ENCODE peak calls at places on chromosomes 3 and 15, in five cellular contexts. One of them, this sample, is unnamed.

GRCh38 chr15:26892119-26892518 is 25.3 kb downstream of the GABRA5 start:
- ATAC-seq in A549: no peak
- ATAC-seq in body of pancreas: no peak
- ATAC-seq in heart left ventricle: no peak
- ATAC-seq in IMR-90: no peak
- ATAC-seq in this sample: no peak

GRCh38 chr15:44289352-44289790 is 852 bp downstream of the GOLM2 start:
- ATAC-seq in A549: no peak
- ATAC-seq in body of pancreas: no peak
- ATAC-seq in heart left ventricle: no peak
- ATAC-seq in IMR-90: no peak
- ATAC-seq in this sample: no peak

GRCh38 chr15:44910981-44911625 is 45.4 kb upstream of the TERB2 start:
- ATAC-seq in A549: no peak
- ATAC-seq in body of pancreas: no peak
- ATAC-seq in heart left ventricle: no peak
- ATAC-seq in IMR-90: no peak
- ATAC-seq in this sample: no peak

GRCh38 chr3:171178714-171179113 is 152.2 kb upstream of the SLC2A2 start:
- ATAC-seq in A549: no peak
- ATAC-seq in body of pancreas: no peak
- ATAC-seq in heart left ventricle: no peak
- ATAC-seq in IMR-90: no peak
- ATAC-seq in this sample: no peak

GRCh38 chr15:62962101-62962995 is 80.2 kb upstream of the TPM1 start:
- ATAC-seq in A549: no peak
- ATAC-seq in body of pancreas: no peak
- ATAC-seq in heart left ventricle: peak
- ATAC-seq in IMR-90: no peak
- ATAC-seq in this sample: no peak

GRCh38 chr15:64112904-64113303 is 17.1 kb downstream of the SNX1 start:
- ATAC-seq in A549: no peak
- ATAC-seq in body of pancreas: no peak
- ATAC-seq in heart left ventricle: no peak
- ATAC-seq in IMR-90: peak
- ATAC-seq in this sample: peak

GRCh38 chr3:10232138-10232537 is 16.1 kb upstream of the TATDN2 start:
- ATAC-seq in A549: no peak
- ATAC-seq in body of pancreas: no peak
- ATAC-seq in heart left ventricle: peak
- ATAC-seq in IMR-90: no peak
- ATAC-seq in this sample: no peak

GRCh38 chr3:158539414-158540014 is 31.5 kb upstream of the MLF1 start:
- ATAC-seq in A549: peak
- ATAC-seq in body of pancreas: no peak
- ATAC-seq in heart left ventricle: no peak
- ATAC-seq in IMR-90: peak
- ATAC-seq in this sample: no peak

GRCh38 chr3:176275113-176275512 is 922.2 kb downstream of the TBL1XR1 start:
- ATAC-seq in A549: no peak
- ATAC-seq in body of pancreas: no peak
- ATAC-seq in heart left ventricle: no peak
- ATAC-seq in IMR-90: no peak
- ATAC-seq in this sample: no peak

GRCh38 chr3:128973988-128974564 is 19.8 kb downstream of the CFAP92 start:
- ATAC-seq in A549: no peak
- ATAC-seq in body of pancreas: no peak
- ATAC-seq in heart left ventricle: no peak
- ATAC-seq in IMR-90: no peak
- ATAC-seq in this sample: no peak

GRCh38 chr15:78909160-78909695 is 35.6 kb downstream of the CTSH start:
- ATAC-seq in A549: no peak
- ATAC-seq in body of pancreas: no peak
- ATAC-seq in heart left ventricle: no peak
- ATAC-seq in IMR-90: no peak
- ATAC-seq in this sample: no peak

GRCh38 chr3:172216267-172216666 is 176.9 kb downstream of the FNDC3B start:
- ATAC-seq in A549: no peak
- ATAC-seq in body of pancreas: no peak
- ATAC-seq in heart left ventricle: no peak
- ATAC-seq in IMR-90: no peak
- ATAC-seq in this sample: no peak

GRCh38 chr3:170614214-170614966 is 28.5 kb upstream of the SLC7A14 start:
- ATAC-seq in A549: peak
- ATAC-seq in body of pancreas: peak
- ATAC-seq in heart left ventricle: peak
- ATAC-seq in IMR-90: peak
- ATAC-seq in this sample: peak

GRCh38 chr3:122577409-122578028 is at the start of gene PARP15:
- ATAC-seq in A549: no peak
- ATAC-seq in body of pancreas: no peak
- ATAC-seq in heart left ventricle: peak
- ATAC-seq in IMR-90: no peak
- ATAC-seq in this sample: peak

GRCh38 chr3:158770254-158771017 is 31.4 kb upstream of the MFSD1 start:
- ATAC-seq in A549: no peak
- ATAC-seq in body of pancreas: no peak
- ATAC-seq in heart left ventricle: no peak
- ATAC-seq in IMR-90: peak
- ATAC-seq in this sample: no peak

GRCh38 chr3:65950340-65951326 is 88.1 kb downstream of the MAGI1 start:
- ATAC-seq in A549: no peak
- ATAC-seq in body of pancreas: no peak
- ATAC-seq in heart left ventricle: no peak
- ATAC-seq in IMR-90: no peak
- ATAC-seq in this sample: no peak

GRCh38 chr3:12959395-12959794 is 113.8 kb downstream of the IQSEC1 start:
- ATAC-seq in A549: no peak
- ATAC-seq in body of pancreas: no peak
- ATAC-seq in heart left ventricle: no peak
- ATAC-seq in IMR-90: no peak
- ATAC-seq in this sample: no peak

GRCh38 chr3:123423026-123423425 is 25.9 kb downstream of the ADCY5 start:
- ATAC-seq in A549: no peak
- ATAC-seq in body of pancreas: peak
- ATAC-seq in heart left ventricle: peak
- ATAC-seq in IMR-90: no peak
- ATAC-seq in this sample: no peak

DNA sequence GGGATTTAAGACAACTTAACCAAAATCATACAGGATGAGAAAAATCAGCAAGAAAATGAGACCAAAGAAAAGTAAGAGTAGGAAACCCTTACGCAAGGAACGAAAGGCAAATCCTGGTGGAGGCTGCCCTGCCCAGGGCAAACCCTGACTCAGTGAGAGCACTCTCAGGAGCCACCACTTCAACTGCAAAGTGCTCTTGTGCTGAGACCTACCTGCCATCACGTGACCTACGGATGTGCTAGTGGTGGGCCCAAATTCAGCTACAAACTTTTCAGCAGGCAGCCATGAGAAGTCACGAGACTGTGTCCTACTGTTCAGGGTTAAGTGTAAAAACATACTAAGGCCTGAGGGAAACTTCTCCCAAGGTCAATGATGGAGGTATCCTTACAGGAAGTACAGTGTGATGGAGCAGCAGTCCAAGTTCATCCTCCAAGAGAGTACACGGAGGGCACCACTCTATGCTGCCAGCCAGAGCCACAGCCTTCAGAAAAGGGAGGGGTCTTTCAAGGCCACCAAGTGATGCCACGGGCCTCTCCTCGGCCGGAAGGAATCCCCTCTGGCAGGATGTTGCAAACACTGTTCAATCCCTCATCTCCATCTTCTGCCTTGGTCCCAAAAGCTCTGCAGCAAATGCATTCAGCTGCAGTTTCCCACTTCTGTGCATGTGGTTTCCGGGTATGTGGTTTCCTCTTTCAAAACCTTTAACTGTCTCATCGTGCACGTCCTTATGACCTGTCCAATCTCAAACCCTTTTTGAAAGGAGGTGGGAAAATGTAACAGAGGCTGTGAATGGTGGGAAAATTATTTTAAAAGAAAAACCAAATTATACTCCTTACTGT is 9.5 kb downstream of the CHSY1 start:
- ATAC-seq in A549: no peak
- ATAC-seq in body of pancreas: peak
- ATAC-seq in heart left ventricle: peak
- ATAC-seq in IMR-90: peak
- ATAC-seq in this sample: no peak
- TF ChIP-seq POLR2A in A549: no peak
- TF ChIP-seq POLR2A in body of pancreas: no peak
- TF ChIP-seq POLR2A in heart left ventricle: no peak
- TF ChIP-seq POLR2A in IMR-90: no peak
- TF ChIP-seq POLR2A in this sample: no peak

GRCh38 chr3:52055537-52056351 is 627 bp downstream of the DUSP7 start:
- ATAC-seq in A549: peak
- ATAC-seq in body of pancreas: peak
- ATAC-seq in heart left ventricle: no peak
- ATAC-seq in IMR-90: peak
- ATAC-seq in this sample: no peak

GRCh38 chr3:52057806-52058099 is 1.4 kb upstream of the DUSP7 start:
- ATAC-seq in A549: no peak
- ATAC-seq in body of pancreas: no peak
- ATAC-seq in heart left ventricle: no peak
- ATAC-seq in IMR-90: no peak
- ATAC-seq in this sample: no peak

GRCh38 chr3:52056521-52056967 is at the start of gene DUSP7:
- ATAC-seq in A549: peak
- ATAC-seq in body of pancreas: peak
- ATAC-seq in heart left ventricle: peak
- ATAC-seq in IMR-90: peak
- ATAC-seq in this sample: peak

GRCh38 chr3:52058111-52058510 is 1.7 kb upstream of the DUSP7 start:
- ATAC-seq in A549: no peak
- ATAC-seq in body of pancreas: no peak
- ATAC-seq in heart left ventricle: no peak
- ATAC-seq in IMR-90: no peak
- ATAC-seq in this sample: no peak

DNA sequence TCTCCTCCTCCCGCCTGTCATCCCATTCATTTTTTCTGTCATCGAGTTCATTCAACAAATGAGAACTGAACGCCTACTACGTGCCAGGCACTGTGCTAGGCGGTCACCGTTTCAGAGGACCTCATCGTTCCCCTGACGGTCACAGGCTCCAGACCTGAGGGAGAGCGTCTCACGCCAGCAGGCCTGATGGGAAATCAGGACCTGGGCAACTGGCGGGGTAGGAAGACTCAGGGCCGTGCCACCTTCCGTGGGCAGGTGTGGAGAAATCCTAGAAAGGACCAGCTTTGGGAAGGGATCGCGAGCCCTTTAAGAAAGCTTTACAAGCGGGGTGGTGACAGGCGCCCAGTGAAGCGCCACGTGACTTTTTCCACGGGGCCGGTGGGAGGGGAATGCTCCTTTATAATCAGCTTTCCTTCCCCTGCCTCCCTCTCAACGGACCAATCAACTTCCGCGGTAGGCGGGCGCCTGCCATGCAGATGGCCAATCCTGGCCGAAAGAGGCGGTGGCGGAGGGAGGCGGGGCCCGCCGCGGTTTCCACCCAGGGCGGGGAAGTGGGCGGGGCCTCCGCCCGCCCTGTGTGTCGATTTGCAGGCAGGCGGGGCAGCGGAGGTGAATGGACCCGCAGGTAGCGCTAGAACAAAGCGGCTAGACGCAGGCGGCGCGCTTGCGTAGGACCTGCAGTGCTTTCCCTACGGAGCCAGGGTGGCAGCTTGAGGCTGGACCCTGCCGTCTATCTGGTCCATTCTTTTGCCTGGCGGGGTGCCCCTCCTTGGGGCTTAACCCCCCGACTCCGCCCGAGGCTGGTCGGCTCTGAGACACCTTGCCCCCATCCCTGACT is 816 bp upstream of the DUSP7 start:
- ATAC-seq in A549: peak
- ATAC-seq in body of pancreas: peak
- ATAC-seq in heart left ventricle: peak
- ATAC-seq in IMR-90: peak
- ATAC-seq in this sample: peak
- TF ChIP-seq POLR2A in A549: no peak
- TF ChIP-seq POLR2A in body of pancreas: peak
- TF ChIP-seq POLR2A in heart left ventricle: no peak
- TF ChIP-seq POLR2A in IMR-90: peak
- TF ChIP-seq POLR2A in this sample: no peak

GRCh38 chr3:53342353-53342752 is 5.0 kb downstream of the DCP1A start:
- ATAC-seq in A549: no peak
- ATAC-seq in body of pancreas: peak
- ATAC-seq in heart left ventricle: peak
- ATAC-seq in IMR-90: no peak
- ATAC-seq in this sample: no peak

GRCh38 chr3:53346514-53346913 is 829 bp downstream of the DCP1A start:
- ATAC-seq in A549: no peak
- ATAC-seq in body of pancreas: no peak
- ATAC-seq in heart left ventricle: no peak
- ATAC-seq in IMR-90: no peak
- ATAC-seq in this sample: no peak

GRCh38 chr3:53346922-53347260 is 452 bp downstream of the DCP1A start:
- ATAC-seq in A549: peak
- ATAC-seq in body of pancreas: no peak
- ATAC-seq in heart left ventricle: no peak
- ATAC-seq in IMR-90: peak
- ATAC-seq in this sample: no peak

GRCh38 chr3:53350652-53351051 is 3.3 kb upstream of the DCP1A start:
- ATAC-seq in A549: no peak
- ATAC-seq in body of pancreas: no peak
- ATAC-seq in heart left ventricle: no peak
- ATAC-seq in IMR-90: no peak
- ATAC-seq in this sample: no peak

GRCh38 chr3:53347261-53348064 is at the start of gene DCP1A:
- ATAC-seq in A549: peak
- ATAC-seq in body of pancreas: peak
- ATAC-seq in heart left ventricle: peak
- ATAC-seq in IMR-90: peak
- ATAC-seq in this sample: peak
- TF ChIP-seq POLR2A in A549: peak
- TF ChIP-seq POLR2A in body of pancreas: peak
- TF ChIP-seq POLR2A in heart left ventricle: no peak
- TF ChIP-seq POLR2A in IMR-90: peak
- TF ChIP-seq POLR2A in this sample: peak

DNA sequence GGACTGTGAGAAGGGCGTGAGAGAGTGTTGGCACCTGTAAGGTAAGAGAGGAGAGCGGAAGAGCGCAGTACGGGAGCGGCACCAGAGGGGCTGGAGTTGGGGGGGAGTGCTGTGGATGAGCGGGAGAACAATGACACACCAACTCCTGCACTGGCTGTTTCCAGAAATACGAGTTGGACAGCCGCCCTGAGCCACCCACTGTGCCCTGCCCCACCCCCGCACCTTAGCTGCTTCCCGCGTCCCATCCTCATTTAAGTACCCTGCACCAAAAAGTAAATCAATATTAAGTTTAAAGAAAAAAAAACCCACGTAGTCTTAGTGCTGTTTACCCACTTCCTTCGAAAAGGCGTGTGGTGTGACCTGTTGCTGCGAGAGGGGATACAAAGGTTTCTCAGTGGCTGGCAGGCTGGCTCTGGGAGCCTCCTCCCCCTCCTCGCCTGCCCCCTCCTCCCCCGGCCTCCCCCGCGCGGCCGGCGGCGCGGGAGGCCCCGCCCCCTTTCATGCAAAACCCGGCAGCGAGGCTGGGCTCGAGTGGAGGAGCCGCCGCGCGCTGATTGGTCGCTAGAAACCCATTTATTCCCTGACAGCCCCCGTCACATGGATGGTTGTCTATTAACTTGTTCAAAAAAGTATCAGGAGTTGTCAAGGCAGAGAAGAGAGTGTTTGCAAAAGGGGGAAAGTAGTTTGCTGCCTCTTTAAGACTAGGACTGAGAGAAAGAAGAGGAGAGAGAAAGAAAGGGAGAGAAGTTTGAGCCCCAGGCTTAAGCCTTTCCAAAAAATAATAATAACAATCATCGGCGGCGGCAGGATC is at the start of gene SOX2:
- ATAC-seq in A549: peak
- ATAC-seq in body of pancreas: peak
- ATAC-seq in heart left ventricle: no peak
- ATAC-seq in IMR-90: peak
- ATAC-seq in this sample: peak
- TF ChIP-seq POLR2A in A549: no peak
- TF ChIP-seq POLR2A in body of pancreas: no peak
- TF ChIP-seq POLR2A in heart left ventricle: no peak
- TF ChIP-seq POLR2A in IMR-90: no peak
- TF ChIP-seq POLR2A in this sample: no peak

This sample was measured in gastroesophageal sphincter.